ENCODE peak calls at places on chromosomes 2 and 18, in five cellular contexts. One of them, this sample, is unnamed.

GRCh38 chr2:64939332-64939917 is 49.8 kb upstream of the SLC1A4 start:
- DNase-seq in GM23248: no peak
- DNase-seq in K562: no peak
- DNase-seq in HFF-Myc: no peak
- DNase-seq in transverse colon: peak; percentile 42
- DNase-seq in this sample: no peak

GRCh38 chr2:96940991-96941775 is 45.2 kb downstream of the FAM178B start:
- DNase-seq in HFF-Myc: no peak
- DNase-seq in K562: no peak
- DNase-seq in GM23248: no peak
- DNase-seq in transverse colon: no peak
- DNase-seq in this sample: no peak

GRCh38 chr2:49265471-49265870 is 111.2 kb upstream of the FSHR start:
- DNase-seq in GM23248: no peak
- DNase-seq in HFF-Myc: no peak
- DNase-seq in transverse colon: no peak
- DNase-seq in K562: no peak
- DNase-seq in this sample: no peak

GRCh38 chr18:39838831-39839230 is 2116.2 kb upstream of the PIK3C3 start:
- DNase-seq in GM23248: no peak
- DNase-seq in K562: no peak
- DNase-seq in HFF-Myc: no peak
- DNase-seq in transverse colon: no peak
- DNase-seq in this sample: no peak

GRCh38 chr18:9025104-9025838 is 77.2 kb upstream of the NDUFV2 start:
- DNase-seq in GM23248: peak; percentile 83
- DNase-seq in HFF-Myc: no peak
- DNase-seq in K562: no peak
- DNase-seq in transverse colon: no peak
- DNase-seq in this sample: no peak

GRCh38 chr2:9439536-9439935 is 16.1 kb downstream of the CPSF3 start:
- DNase-seq in K562: no peak
- DNase-seq in transverse colon: no peak
- DNase-seq in HFF-Myc: no peak
- DNase-seq in GM23248: peak; percentile 43
- DNase-seq in this sample: no peak

GRCh38 chr2:64609229-64609994 is 44.3 kb downstream of the SERTAD2 start:
- DNase-seq in K562: peak; percentile 92
- DNase-seq in GM23248: peak; percentile 84
- DNase-seq in HFF-Myc: no peak
- DNase-seq in transverse colon: peak; percentile 74
- DNase-seq in this sample: peak; percentile 86

GRCh38 chr2:70411489-70412081 is 109.7 kb upstream of the FAM136A start:
- DNase-seq in transverse colon: no peak
- DNase-seq in GM23248: no peak
- DNase-seq in K562: no peak
- DNase-seq in HFF-Myc: no peak
- DNase-seq in this sample: no peak

GRCh38 chr2:162710282-162710891 is 128.2 kb downstream of the KCNH7 start:
- DNase-seq in transverse colon: peak; percentile 13
- DNase-seq in HFF-Myc: no peak
- DNase-seq in K562: no peak
- DNase-seq in GM23248: no peak
- DNase-seq in this sample: no peak

GRCh38 chr2:225581135-225581534 is 181.6 kb downstream of the NYAP2 start:
- DNase-seq in K562: no peak
- DNase-seq in GM23248: no peak
- DNase-seq in transverse colon: no peak
- DNase-seq in HFF-Myc: no peak
- DNase-seq in this sample: no peak

GRCh38 chr2:43217228-43218220 is 8.9 kb downstream of the ZFP36L2 start:
- DNase-seq in HFF-Myc: no peak
- DNase-seq in K562: no peak
- DNase-seq in GM23248: peak; percentile 25
- DNase-seq in transverse colon: peak; percentile 54
- DNase-seq in this sample: no peak

GRCh38 chr2:64463784-64464183 is 9.8 kb downstream of the LGALSL start:
- DNase-seq in K562: no peak
- DNase-seq in transverse colon: no peak
- DNase-seq in GM23248: peak; percentile 86
- DNase-seq in HFF-Myc: peak; percentile 25
- DNase-seq in this sample: no peak

GRCh38 chr18:25533088-25533676 is 181.2 kb upstream of the ZNF521 start:
- DNase-seq in transverse colon: no peak
- DNase-seq in GM23248: no peak
- DNase-seq in HFF-Myc: no peak
- DNase-seq in K562: no peak
- DNase-seq in this sample: no peak

GRCh38 chr2:229740279-229740678 is 25.9 kb upstream of the DNER start:
- DNase-seq in transverse colon: no peak
- DNase-seq in K562: no peak
- DNase-seq in HFF-Myc: no peak
- DNase-seq in GM23248: no peak
- DNase-seq in this sample: no peak

This sample was measured in HuH-7.5.